ENCODE peak calls at places on chromosome 17, in seven cellular contexts. A is amniotic stem cell; F is stimulated activated CD4-positive, alpha-beta T cell treated with anti-CD3 and anti-CD28 coated beads, Interleukin-1b, Interleukin-23, amount 100 ng/mL, for 1 hour; Q is WTC11; I is stimulated activated CD8-positive, alpha-beta memory T cell treated with anti-CD3 and anti-CD28 coated beads, Interleukin-7, amount 100 ng/mL, for 4 hours; P is activated CD4-positive, alpha-beta T cell treated with anti-CD3 and anti-CD28 coated beads for 24 hours; M is AG10803. R is an unnamed sample.

GRCh38 chr17:55632236-55632635 is 90.4 kb downstream of the TMEM100 start:
- DNase-seq in A (no peak), F (no peak), Q (no peak), I (no peak), P (no peak), M (no peak), R (no peak)

GRCh38 chr17:59527931-59528330 is 37.5 kb upstream of the DHX40 start:
- DNase-seq in A (no peak), F (no peak), Q (no peak), I (no peak), P (no peak), M (no peak), R (no peak)

GRCh38 chr17:66547170-66547865 is 244.9 kb downstream of the PRKCA start:
- DNase-seq in A (no peak), F (no peak), Q (no peak), I (no peak), P (no peak), M (no peak), R (no peak)

GRCh38 chr17:1896243-1897163 is 66.7 kb downstream of the RPA1 start:
- DNase-seq in A (no peak), F (no peak), Q (no peak), I (no peak), P (no peak), M (no peak), R (no peak)

GRCh38 chr17:40122466-40122943 is 734 bp downstream of the MSL1 start:
- DNase-seq in A (no peak), F (no peak), Q (peak; percentile 59), I (no peak), P (no peak), M (peak; percentile 54), R (peak; percentile 46)

GRCh38 chr17:81073967-81074366 is 39.0 kb downstream of the BAIAP2 start:
- DNase-seq in A (no peak), F (no peak), Q (no peak), I (no peak), P (no peak), M (no peak), R (no peak)

GRCh38 chr17:32516450-32516849 is 29.7 kb downstream of the CDK5R1 start:
- DNase-seq in A (no peak), F (no peak), Q (no peak), I (no peak), P (no peak), M (no peak), R (no peak)

GRCh38 chr17:2980904-2981246 is 82.5 kb downstream of the OR1D5 start:
- DNase-seq in A (no peak), F (no peak), Q (no peak), I (no peak), P (no peak), M (no peak), R (no peak)

GRCh38 chr17:63537991-63538692 is 12.1 kb upstream of the DCAF7 start:
- DNase-seq in A (no peak), F (no peak), Q (peak; percentile 56), I (no peak), P (no peak), M (peak; percentile 4), R (peak; percentile 20)

GRCh38 chr17:35745246-35745645 is 7.8 kb downstream of the GAS2L2 start:
- DNase-seq in A (no peak), F (no peak), Q (no peak), I (no peak), P (no peak), M (no peak), R (no peak)

GRCh38 chr17:44901323-44901965 is 2.2 kb upstream of the EFTUD2 start:
- DNase-seq in A (peak; percentile 53), F (no peak), Q (no peak), I (no peak), P (no peak), M (peak; percentile 60), R (no peak)

GRCh38 chr17:39239640-39240314 is 14.0 kb upstream of the STAC2 start:
- DNase-seq in A (no peak), F (peak; percentile 50), Q (peak; percentile 91), I (peak; percentile 40), P (peak; percentile 51), M (no peak), R (no peak)

GRCh38 chr17:63956296-63956920 is 16.3 kb downstream of the SCN4A start:
- DNase-seq in A (no peak), F (no peak), Q (no peak), I (no peak), P (no peak), M (peak; percentile 66), R (no peak)

GRCh38 chr17:6195123-6195522 is 124.9 kb downstream of the WSCD1 start:
- DNase-seq in A (no peak), F (no peak), Q (no peak), I (no peak), P (no peak), M (no peak), R (no peak)

GRCh38 chr17:51128089-51128488 is 7.4 kb upstream of the SPAG9 start:
- DNase-seq in A (no peak), F (no peak), Q (peak; percentile 20), I (no peak), P (no peak), M (no peak), R (no peak)

GRCh38 chr17:27532269-27533067 is 76.2 kb downstream of the KSR1 start:
- DNase-seq in A (no peak), F (no peak), Q (no peak), I (no peak), P (no peak), M (peak; percentile 79), R (no peak)

GRCh38 chr17:22443061-22443460 is 750.7 kb downstream of the KCNJ18 start:
- DNase-seq in A (no peak), F (no peak), Q (no peak), I (no peak), P (no peak), M (no peak), R (no peak)

GRCh38 chr17:35788504-35788998 is 6.9 kb downstream of the MMP28 start:
- DNase-seq in A (peak; percentile 84), F (no peak), Q (no peak), I (no peak), P (no peak), M (peak; percentile 80), R (no peak)

GRCh38 chr17:35001549-35001948 is 21.2 kb downstream of the LIG3 start:
- DNase-seq in A (no peak), F (no peak), Q (no peak), I (no peak), P (no peak), M (no peak), R (no peak)

GRCh38 chr17:13160790-13161189 is 143.0 kb upstream of the ELAC2 start:
- DNase-seq in A (no peak), F (no peak), Q (no peak), I (no peak), P (no peak), M (no peak), R (no peak)

GRCh38 chr17:63549289-63549945 is 860 bp upstream of the DCAF7 start:
- DNase-seq in A (no peak), F (no peak), Q (no peak), I (no peak), P (no peak), M (no peak), R (no peak)

GRCh38 chr17:35486920-35487727 is 38.6 kb upstream of the SLFN13 start:
- DNase-seq in A (no peak), F (peak; percentile 66), Q (no peak), I (peak; percentile 81), P (peak; percentile 67), M (peak; percentile 56), R (no peak)

GRCh38 chr17:50132104-50132794 is 2.3 kb upstream of the SAMD14 start:
- DNase-seq in A (no peak), F (no peak), Q (no peak), I (no peak), P (no peak), M (no peak), R (no peak)

GRCh38 chr17:47850692-47851573 is at the start of gene SP6:
- DNase-seq in A (peak; percentile 44), F (peak; percentile 45), Q (peak; percentile 90), I (peak; percentile 71), P (peak; percentile 49), M (peak; percentile 53), R (no peak)

GRCh38 chr17:41542357-41542756 is 14.2 kb upstream of the KRT19 start:
- DNase-seq in A (no peak), F (no peak), Q (no peak), I (no peak), P (no peak), M (no peak), R (no peak)

R was measured in nucleus accumbens.